ENCODE peak calls at places on chromosomes 7 and 10, in seven cellular contexts. One of them, this sample, is unnamed.

GRCh38 chr7:142300689-142301088 is 42.8 kb upstream of the PRSS58 start:
- DNase-seq in mesendoderm: peak
- DNase-seq in IMR-90: no peak
- DNase-seq in trophoblast cell: peak
- DNase-seq in mesenchymal stem cell: no peak
- DNase-seq in neuronal stem cell: no peak
- DNase-seq in H1: peak
- DNase-seq in this sample: peak

GRCh38 chr10:69497235-69497561 is 45.9 kb downstream of the TSPAN15 start:
- DNase-seq in neuronal stem cell: no peak
- DNase-seq in IMR-90: no peak
- DNase-seq in mesenchymal stem cell: no peak
- DNase-seq in mesendoderm: no peak
- DNase-seq in trophoblast cell: no peak
- DNase-seq in H1: no peak
- DNase-seq in this sample: no peak

GRCh38 chr7:1853619-1854520 is 183.8 kb downstream of the ELFN1 start:
- DNase-seq in neuronal stem cell: no peak
- DNase-seq in trophoblast cell: no peak
- DNase-seq in mesendoderm: no peak
- DNase-seq in IMR-90: no peak
- DNase-seq in H1: no peak
- DNase-seq in mesenchymal stem cell: no peak
- DNase-seq in this sample: peak

GRCh38 chr7:13352677-13353076 is 636.8 kb downstream of the ETV1 start:
- DNase-seq in neuronal stem cell: no peak
- DNase-seq in H1: no peak
- DNase-seq in IMR-90: no peak
- DNase-seq in trophoblast cell: no peak
- DNase-seq in mesendoderm: peak
- DNase-seq in mesenchymal stem cell: no peak
- DNase-seq in this sample: no peak

GRCh38 chr7:95660023-95660434 is 63.7 kb upstream of the PDK4 start:
- DNase-seq in IMR-90: no peak
- DNase-seq in trophoblast cell: no peak
- DNase-seq in mesendoderm: no peak
- DNase-seq in neuronal stem cell: no peak
- DNase-seq in H1: no peak
- DNase-seq in mesenchymal stem cell: peak
- DNase-seq in this sample: no peak

GRCh38 chr10:110274072-110274627 is 30.6 kb downstream of the SMNDC1 start:
- DNase-seq in trophoblast cell: no peak
- DNase-seq in IMR-90: no peak
- DNase-seq in H1: no peak
- DNase-seq in mesenchymal stem cell: no peak
- DNase-seq in mesendoderm: no peak
- DNase-seq in neuronal stem cell: no peak
- DNase-seq in this sample: no peak

GRCh38 chr7:45601094-45601493 is 26.9 kb downstream of the ADCY1 start:
- DNase-seq in trophoblast cell: no peak
- DNase-seq in mesendoderm: no peak
- DNase-seq in IMR-90: no peak
- DNase-seq in neuronal stem cell: no peak
- DNase-seq in mesenchymal stem cell: no peak
- DNase-seq in H1: no peak
- DNase-seq in this sample: peak

GRCh38 chr7:117219485-117219884 is 103.4 kb downstream of the WNT2 start:
- DNase-seq in IMR-90: peak
- DNase-seq in neuronal stem cell: no peak
- DNase-seq in trophoblast cell: no peak
- DNase-seq in mesenchymal stem cell: no peak
- DNase-seq in mesendoderm: no peak
- DNase-seq in H1: no peak
- DNase-seq in this sample: no peak

DNA sequence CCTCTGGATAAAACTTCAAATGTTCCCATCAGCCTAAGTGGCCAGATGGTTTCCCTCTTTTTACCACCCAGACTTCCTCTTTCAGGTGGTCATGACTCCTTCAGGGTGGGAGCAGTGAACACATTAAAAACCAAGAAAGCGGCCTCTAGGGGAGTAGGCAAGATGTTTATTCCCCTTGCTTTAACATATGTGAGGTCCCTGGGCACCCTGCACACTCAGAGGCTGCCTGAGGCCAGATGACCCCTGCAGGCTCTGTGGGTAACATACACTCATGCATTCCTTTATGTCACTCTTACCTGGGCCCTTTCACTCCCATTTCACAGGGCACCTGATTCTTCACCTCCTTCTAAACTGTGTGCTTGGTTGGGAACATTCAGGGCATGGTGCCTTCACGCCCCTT is 357.4 kb downstream of the ABCA13 start:
- DNase-seq in mesendoderm: peak
- DNase-seq in H1: peak
- DNase-seq in mesenchymal stem cell: no peak
- DNase-seq in trophoblast cell: no peak
- DNase-seq in IMR-90: no peak
- DNase-seq in neuronal stem cell: no peak
- DNase-seq in this sample: peak
- H2AK5ac ChIP-seq in mesendoderm: no peak
- H2AK5ac ChIP-seq in H1: no peak
- H2AK5ac ChIP-seq in mesenchymal stem cell: no peak
- H2AK5ac ChIP-seq in trophoblast cell: no peak
- H2AK5ac ChIP-seq in IMR-90: no peak
- H2AK5ac ChIP-seq in neuronal stem cell: no peak
- H2AK5ac ChIP-seq in this sample: no peak

GRCh38 chr7:134368851-134369533 is 52.3 kb upstream of the SLC35B4 start:
- DNase-seq in IMR-90: peak
- DNase-seq in mesenchymal stem cell: no peak
- DNase-seq in trophoblast cell: peak
- DNase-seq in mesendoderm: no peak
- DNase-seq in H1: no peak
- DNase-seq in neuronal stem cell: no peak
- DNase-seq in this sample: no peak

GRCh38 chr7:134365341-134366054 is 48.8 kb upstream of the SLC35B4 start:
- DNase-seq in mesenchymal stem cell: no peak
- DNase-seq in trophoblast cell: peak
- DNase-seq in H1: no peak
- DNase-seq in IMR-90: peak
- DNase-seq in neuronal stem cell: no peak
- DNase-seq in mesendoderm: no peak
- DNase-seq in this sample: no peak

GRCh38 chr7:134366481-134366880 is 49.8 kb upstream of the SLC35B4 start:
- DNase-seq in mesenchymal stem cell: no peak
- DNase-seq in H1: no peak
- DNase-seq in trophoblast cell: no peak
- DNase-seq in neuronal stem cell: no peak
- DNase-seq in IMR-90: no peak
- DNase-seq in mesendoderm: no peak
- DNase-seq in this sample: no peak

GRCh38 chr7:134370135-134370534 is 53.4 kb upstream of the SLC35B4 start:
- DNase-seq in neuronal stem cell: no peak
- DNase-seq in trophoblast cell: no peak
- DNase-seq in mesendoderm: no peak
- DNase-seq in mesenchymal stem cell: no peak
- DNase-seq in IMR-90: no peak
- DNase-seq in H1: no peak
- DNase-seq in this sample: no peak

DNA sequence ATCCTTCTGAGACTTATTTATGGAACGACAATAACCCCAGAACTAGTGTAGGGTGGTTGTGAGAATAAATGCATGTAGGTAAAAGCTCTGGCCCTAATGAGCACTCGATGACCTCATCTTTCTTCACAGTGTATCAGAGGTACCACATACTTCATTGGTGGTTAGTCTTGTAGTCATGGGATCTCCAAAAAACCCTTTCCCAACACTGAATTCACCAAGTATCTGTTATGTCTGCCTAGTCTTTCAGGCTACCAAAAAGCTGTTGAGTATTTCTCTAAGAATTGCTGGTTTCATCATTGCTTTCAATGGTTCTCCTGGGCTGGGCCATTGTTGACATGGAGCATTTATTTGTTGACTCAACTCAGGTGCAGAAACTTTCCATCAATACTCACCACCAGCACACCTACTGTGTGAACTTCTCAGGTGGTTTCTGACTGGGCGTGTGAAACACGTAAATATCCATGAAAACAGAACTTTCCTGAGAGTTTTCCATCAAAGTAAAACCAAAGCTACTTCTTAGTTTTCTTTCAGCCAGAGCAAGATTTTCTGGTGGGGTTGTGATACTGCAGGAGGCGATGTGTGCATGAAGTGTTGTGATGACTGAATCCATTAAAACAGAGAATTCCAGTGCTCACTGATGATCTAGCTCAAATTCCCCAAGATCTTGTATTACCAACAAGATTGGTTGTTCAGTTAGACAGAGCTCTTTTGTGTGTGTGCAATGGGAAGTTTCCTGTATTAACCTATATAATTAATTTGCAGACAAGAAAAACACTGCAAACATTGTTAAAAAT is 51.4 kb upstream of the SLC35B4 start:
- DNase-seq in mesendoderm: no peak
- DNase-seq in H1: no peak
- DNase-seq in IMR-90: no peak
- DNase-seq in mesenchymal stem cell: no peak
- DNase-seq in neuronal stem cell: no peak
- DNase-seq in trophoblast cell: no peak
- DNase-seq in this sample: no peak
- H2AK5ac ChIP-seq in mesendoderm: no peak
- H2AK5ac ChIP-seq in H1: no peak
- H2AK5ac ChIP-seq in IMR-90: no peak
- H2AK5ac ChIP-seq in mesenchymal stem cell: no peak
- H2AK5ac ChIP-seq in neuronal stem cell: no peak
- H2AK5ac ChIP-seq in trophoblast cell: no peak
- H2AK5ac ChIP-seq in this sample: no peak

GRCh38 chr7:83806538-83806937 is 157.6 kb upstream of the SEMA3E start:
- DNase-seq in mesenchymal stem cell: no peak
- DNase-seq in trophoblast cell: no peak
- DNase-seq in H1: no peak
- DNase-seq in IMR-90: no peak
- DNase-seq in neuronal stem cell: no peak
- DNase-seq in mesendoderm: no peak
- DNase-seq in this sample: no peak

GRCh38 chr7:83814480-83814879 is 165.5 kb upstream of the SEMA3E start:
- DNase-seq in IMR-90: no peak
- DNase-seq in neuronal stem cell: no peak
- DNase-seq in H1: no peak
- DNase-seq in mesendoderm: no peak
- DNase-seq in mesenchymal stem cell: no peak
- DNase-seq in trophoblast cell: no peak
- DNase-seq in this sample: no peak

GRCh38 chr7:83807770-83808169 is 158.8 kb upstream of the SEMA3E start:
- DNase-seq in IMR-90: no peak
- DNase-seq in trophoblast cell: no peak
- DNase-seq in H1: no peak
- DNase-seq in mesenchymal stem cell: no peak
- DNase-seq in mesendoderm: no peak
- DNase-seq in neuronal stem cell: no peak
- DNase-seq in this sample: no peak

DNA sequence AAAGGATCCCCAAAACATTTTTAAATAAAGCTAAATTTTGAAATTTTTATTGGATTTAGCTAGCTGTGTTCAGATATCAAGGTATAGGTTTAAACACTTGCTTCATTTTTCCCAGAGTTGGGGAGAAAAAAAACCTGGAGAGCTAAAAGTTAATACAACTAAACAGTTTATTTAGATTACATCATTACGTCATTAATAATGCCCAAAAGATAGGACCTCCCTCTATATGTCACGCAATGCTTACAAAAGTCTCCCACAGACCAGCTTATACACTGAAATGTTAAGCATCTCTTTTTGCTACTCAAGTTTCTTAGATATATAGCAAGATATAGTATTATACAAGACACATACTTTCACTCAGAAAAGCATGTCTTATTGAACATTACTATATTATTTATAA is 160.0 kb upstream of the SEMA3E start:
- DNase-seq in mesendoderm: no peak
- DNase-seq in trophoblast cell: no peak
- DNase-seq in IMR-90: no peak
- DNase-seq in mesenchymal stem cell: no peak
- DNase-seq in neuronal stem cell: no peak
- DNase-seq in H1: no peak
- DNase-seq in this sample: no peak
- H2AK5ac ChIP-seq in mesendoderm: no peak
- H2AK5ac ChIP-seq in trophoblast cell: no peak
- H2AK5ac ChIP-seq in IMR-90: no peak
- H2AK5ac ChIP-seq in mesenchymal stem cell: no peak
- H2AK5ac ChIP-seq in neuronal stem cell: no peak
- H2AK5ac ChIP-seq in H1: no peak
- H2AK5ac ChIP-seq in this sample: no peak

GRCh38 chr7:30347226-30348082 is 63.1 kb downstream of the ZNRF2 start:
- DNase-seq in mesenchymal stem cell: no peak
- DNase-seq in IMR-90: peak
- DNase-seq in mesendoderm: peak
- DNase-seq in neuronal stem cell: no peak
- DNase-seq in H1: no peak
- DNase-seq in trophoblast cell: no peak
- DNase-seq in this sample: no peak
- H2AK5ac ChIP-seq in mesenchymal stem cell: peak
- H2AK5ac ChIP-seq in IMR-90: peak
- H2AK5ac ChIP-seq in mesendoderm: no peak
- H2AK5ac ChIP-seq in neuronal stem cell: no peak
- H2AK5ac ChIP-seq in H1: no peak
- H2AK5ac ChIP-seq in trophoblast cell: no peak
- H2AK5ac ChIP-seq in this sample: no peak

GRCh38 chr10:1186693-1186990 is 130.5 kb downstream of the WDR37 start:
- DNase-seq in trophoblast cell: no peak
- DNase-seq in H1: no peak
- DNase-seq in IMR-90: no peak
- DNase-seq in neuronal stem cell: no peak
- DNase-seq in mesendoderm: no peak
- DNase-seq in mesenchymal stem cell: no peak
- DNase-seq in this sample: no peak

GRCh38 chr10:1188556-1189135 is 132.5 kb downstream of the WDR37 start:
- DNase-seq in neuronal stem cell: no peak
- DNase-seq in H1: no peak
- DNase-seq in IMR-90: no peak
- DNase-seq in mesenchymal stem cell: no peak
- DNase-seq in trophoblast cell: no peak
- DNase-seq in mesendoderm: no peak
- DNase-seq in this sample: no peak

GRCh38 chr10:1187151-1187854 is 131.1 kb downstream of the WDR37 start:
- DNase-seq in neuronal stem cell: no peak
- DNase-seq in H1: no peak
- DNase-seq in trophoblast cell: no peak
- DNase-seq in mesendoderm: no peak
- DNase-seq in IMR-90: no peak
- DNase-seq in mesenchymal stem cell: no peak
- DNase-seq in this sample: no peak

GRCh38 chr10:1189166-1190051 is 133.2 kb downstream of the WDR37 start:
- DNase-seq in mesenchymal stem cell: no peak
- DNase-seq in IMR-90: no peak
- DNase-seq in mesendoderm: no peak
- DNase-seq in neuronal stem cell: no peak
- DNase-seq in H1: no peak
- DNase-seq in trophoblast cell: no peak
- DNase-seq in this sample: no peak

GRCh38 chr10:1187855-1188555 is 131.8 kb downstream of the WDR37 start:
- DNase-seq in mesendoderm: no peak
- DNase-seq in IMR-90: no peak
- DNase-seq in H1: no peak
- DNase-seq in neuronal stem cell: no peak
- DNase-seq in trophoblast cell: no peak
- DNase-seq in mesenchymal stem cell: no peak
- DNase-seq in this sample: no peak
- H2AK5ac ChIP-seq in mesendoderm: no peak
- H2AK5ac ChIP-seq in IMR-90: no peak
- H2AK5ac ChIP-seq in H1: no peak
- H2AK5ac ChIP-seq in neuronal stem cell: peak
- H2AK5ac ChIP-seq in trophoblast cell: no peak
- H2AK5ac ChIP-seq in mesenchymal stem cell: no peak
- H2AK5ac ChIP-seq in this sample: no peak

This sample was measured in H9.